ENCODE peak calls at places on chromosomes 3 and 15, in four cellular contexts. Z, T, H and F are unnamed samples.

GRCh38 chr3:139718415-139718814 is 40.6 kb upstream of the NMNAT3 start:
- DNase-seq in Z (peak), T (peak), H (no peak), F (peak)

GRCh38 chr15:70281811-70282307 is 184.1 kb upstream of the TLE3 start:
- DNase-seq in Z (peak), T (no peak), H (peak), F (no peak)

GRCh38 chr15:86872782-86873181 is 793.1 kb downstream of the AGBL1 start:
- DNase-seq in Z (no peak), T (no peak), H (no peak), F (no peak)

GRCh38 chr15:101614001-101614585 is 38.1 kb downstream of the TM2D3 start:
- DNase-seq in Z (no peak), T (no peak), H (no peak), F (no peak)

GRCh38 chr3:142318331-142318730 is 92.9 kb upstream of the GK5 start:
- DNase-seq in Z (peak), T (no peak), H (no peak), F (no peak)

GRCh38 chr3:21013566-21013965 is 737.4 kb downstream of the ZNF385D start:
- DNase-seq in Z (no peak), T (no peak), H (no peak), F (no peak)

GRCh38 chr3:53804697-53805462 is 41.3 kb downstream of the CHDH start:
- DNase-seq in Z (peak), T (no peak), H (peak), F (no peak)

GRCh38 chr3:186109897-186110803 is 1.3 kb upstream of the ETV5 start:
- DNase-seq in Z (peak), T (peak), H (peak), F (peak)

GRCh38 chr15:89772933-89773583 is 3.1 kb upstream of the MESP2 start:
- DNase-seq in Z (peak), T (no peak), H (no peak), F (no peak)

GRCh38 chr15:43440721-43441281 is 52.2 kb downstream of the TP53BP1 start:
- DNase-seq in Z (peak), T (no peak), H (no peak), F (no peak)

GRCh38 chr15:50790778-50791536 is 25.5 kb upstream of the SPPL2A start:
- DNase-seq in Z (no peak), T (no peak), H (no peak), F (no peak)

GRCh38 chr15:38559908-38560307 is 4.7 kb downstream of the RASGRP1 start:
- DNase-seq in Z (no peak), T (no peak), H (no peak), F (no peak)

GRCh38 chr3:134897391-134898131 is 102.5 kb downstream of the EPHB1 start:
- DNase-seq in Z (no peak), T (no peak), H (peak), F (no peak)

GRCh38 chr15:96414875-96415274 is 84.4 kb downstream of the NR2F2 start:
- DNase-seq in Z (no peak), T (no peak), H (no peak), F (no peak)

GRCh38 chr3:100810671-100811070 is 101.4 kb downstream of the TFG start:
- DNase-seq in Z (peak), T (no peak), H (no peak), F (no peak)

GRCh38 chr3:64915778-64916177 is 228.0 kb upstream of the ADAMTS9 start:
- DNase-seq in Z (peak), T (no peak), H (no peak), F (no peak)

GRCh38 chr15:38864827-38865604 is 300.4 kb upstream of the RASGRP1 start:
- DNase-seq in Z (peak), T (no peak), H (no peak), F (no peak)

GRCh38 chr3:192417012-192417411 is 310.3 kb downstream of the FGF12 start:
- DNase-seq in Z (no peak), T (no peak), H (no peak), F (no peak)

GRCh38 chr3:12139111-12139511 is 19.6 kb downstream of the TIMP4 start:
- DNase-seq in Z (peak), T (no peak), H (no peak), F (peak)

GRCh38 chr3:122913539-122914100 is 113.9 kb downstream of the SEMA5B start:
- DNase-seq in Z (no peak), T (no peak), H (no peak), F (no peak)

GRCh38 chr15:100780208-100780800 is 99.3 kb upstream of the ALDH1A3 start:
- DNase-seq in Z (no peak), T (no peak), H (peak), F (no peak)

GRCh38 chr3:30873667-30874066 is 20.8 kb downstream of the GADL1 start:
- DNase-seq in Z (peak), T (no peak), H (no peak), F (no peak)

GRCh38 chr3:187000711-187001151 is 70.4 kb downstream of the ST6GAL1 start:
- DNase-seq in Z (no peak), T (no peak), H (no peak), F (no peak)

GRCh38 chr15:27414168-27414870 is 443.3 kb downstream of the GABRG3 start:
- DNase-seq in Z (no peak), T (no peak), H (no peak), F (no peak)

GRCh38 chr3:114758828-114759709 is 388.0 kb downstream of the ZBTB20 start:
- DNase-seq in Z (peak), T (peak), H (no peak), F (no peak)

GRCh38 chr3:152834354-152835310 is at the start of gene P2RY1:
- DNase-seq in Z (peak), T (peak), H (peak), F (peak)

GRCh38 chr3:152836269-152836668 is 1.3 kb downstream of the P2RY1 start:
- DNase-seq in Z (no peak), T (no peak), H (no peak), F (no peak)

GRCh38 chr3:152832046-152832445 is 2.9 kb upstream of the P2RY1 start:
- DNase-seq in Z (no peak), T (no peak), H (no peak), F (no peak)

GRCh38 chr3:152833089-152833488 is 1.8 kb upstream of the P2RY1 start:
- DNase-seq in Z (no peak), T (no peak), H (no peak), F (no peak)

DNA sequence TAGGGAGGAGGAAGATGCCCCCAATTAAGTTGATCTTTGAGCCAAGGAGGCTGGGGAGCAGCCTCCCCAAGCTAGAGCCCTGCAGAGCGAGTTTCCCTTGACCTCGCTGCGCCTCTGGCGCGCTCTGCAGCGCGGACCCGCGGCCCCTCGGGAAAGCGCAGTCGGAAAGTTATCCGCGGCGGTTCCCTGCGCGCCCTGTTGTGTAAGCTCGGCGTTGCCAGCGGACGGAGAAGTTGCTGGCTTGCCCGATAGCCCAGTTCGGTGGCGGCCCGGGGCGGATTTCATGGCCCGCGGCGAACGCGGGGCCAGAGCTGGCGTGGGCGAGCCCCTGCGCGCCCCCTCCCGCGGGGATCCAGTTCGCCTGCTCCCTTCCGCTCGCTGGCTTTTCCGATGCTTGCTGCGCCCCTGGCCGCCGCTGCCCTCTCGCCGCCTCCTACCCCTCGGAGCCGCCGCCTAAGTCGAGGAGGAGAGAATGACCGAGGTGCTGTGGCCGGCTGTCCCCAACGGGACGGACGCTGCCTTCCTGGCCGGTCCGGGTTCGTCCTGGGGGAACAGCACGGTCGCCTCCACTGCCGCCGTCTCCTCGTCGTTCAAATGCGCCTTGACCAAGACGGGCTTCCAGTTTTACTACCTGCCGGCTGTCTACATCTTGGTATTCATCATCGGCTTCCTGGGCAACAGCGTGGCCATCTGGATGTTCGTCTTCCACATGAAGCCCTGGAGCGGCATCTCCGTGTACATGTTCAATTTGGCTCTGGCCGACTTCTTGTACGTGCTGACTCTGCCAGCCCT is 576 bp downstream of the P2RY1 start:
- DNase-seq in Z (peak), T (peak), H (peak), F (peak)
- TF ChIP-seq CTCF in Z (no peak), T (no peak), H (peak), F (no peak)

GRCh38 chr15:77311618-77312398 is 108.1 kb downstream of the PEAK1 start:
- DNase-seq in Z (no peak), T (no peak), H (no peak), F (no peak)
- TF ChIP-seq CTCF in Z (no peak), T (no peak), H (no peak), F (no peak)

DNA sequence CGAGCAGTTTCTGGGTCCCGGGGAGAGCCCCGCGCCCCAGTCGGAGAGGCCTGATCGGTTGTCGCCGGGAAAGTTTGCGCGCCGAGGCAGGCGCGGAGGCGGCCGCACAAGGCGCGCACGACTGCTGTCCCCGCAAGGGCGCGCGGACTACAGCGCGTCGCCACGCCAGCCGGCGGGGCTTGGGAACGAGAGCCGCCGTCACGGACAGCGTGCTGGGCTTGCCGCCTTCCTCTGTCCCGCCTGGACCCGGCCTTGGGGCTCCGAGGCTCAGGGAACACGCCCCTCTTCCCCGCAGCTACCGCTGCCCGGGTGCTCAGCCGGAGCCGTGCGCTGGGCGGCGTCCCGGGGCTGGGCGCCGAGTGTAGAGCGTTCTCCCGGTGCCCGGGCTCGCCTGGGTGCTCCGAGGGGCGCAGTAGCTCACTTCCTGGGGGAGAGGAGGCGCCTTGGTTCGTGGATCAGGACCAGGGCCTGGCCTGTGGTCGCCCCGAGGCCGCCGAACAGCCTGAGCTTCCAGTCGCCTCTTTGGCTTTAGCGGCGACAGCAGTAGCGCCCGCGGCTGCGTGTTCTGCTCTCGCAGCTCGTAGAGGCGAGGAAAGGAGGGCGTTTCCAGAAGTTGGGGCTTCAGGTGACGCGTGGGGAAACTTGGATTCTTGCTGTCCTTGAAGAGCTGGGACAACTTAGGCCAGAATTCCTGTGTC is 226.6 kb upstream of the C2CD4B start:
- DNase-seq in Z (peak), T (peak), H (peak), F (peak)
- TF ChIP-seq CTCF in Z (peak), T (no peak), H (peak), F (no peak)

GRCh38 chr15:78438595-78439285 is 724 bp downstream of the IREB2 start:
- DNase-seq in Z (no peak), T (no peak), H (no peak), F (peak)
- TF ChIP-seq CTCF in Z (peak), T (no peak), H (peak), F (no peak)

DNA sequence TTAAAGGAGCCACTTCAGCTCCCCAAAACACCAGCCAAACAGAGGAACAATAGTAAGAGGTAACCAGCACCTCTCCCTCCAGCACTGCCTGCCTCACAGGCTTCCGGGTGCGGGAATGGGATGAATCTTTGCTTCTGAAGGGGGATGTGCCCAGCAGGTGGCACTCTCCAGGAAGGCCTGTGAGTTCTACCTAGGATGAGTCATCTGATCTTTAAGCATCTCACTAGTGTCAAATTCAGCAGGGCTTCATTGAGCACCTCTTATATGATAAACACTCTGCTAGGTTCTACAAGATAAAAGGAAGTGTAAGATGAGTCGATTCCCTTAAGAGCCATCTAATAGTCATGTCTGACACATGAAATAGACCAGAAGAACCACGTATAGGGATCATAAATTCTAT is 237.4 kb upstream of the UMPS start:
- DNase-seq in Z (peak), T (peak), H (no peak), F (peak)
- TF ChIP-seq CTCF in Z (peak), T (peak), H (peak), F (no peak)

DNA sequence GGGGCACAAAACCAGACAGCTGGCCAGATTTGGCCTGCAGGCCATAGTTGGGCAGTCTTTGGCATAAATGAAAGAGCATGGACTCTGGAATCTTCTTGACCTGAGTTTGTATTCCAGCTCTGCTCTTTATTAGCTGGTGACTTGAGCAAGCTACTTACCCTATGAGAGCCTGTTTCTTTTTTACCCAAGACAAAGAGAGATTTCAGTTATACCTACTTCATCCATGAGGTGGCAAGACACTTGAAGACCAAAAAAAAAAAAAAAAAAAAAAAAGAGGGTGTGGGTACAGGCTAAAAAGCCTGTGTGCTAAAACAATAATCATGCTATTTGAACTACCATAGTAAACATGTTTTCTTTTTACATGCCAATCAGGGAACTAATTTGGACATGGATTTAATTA is 109.0 kb upstream of the FHIT start:
- DNase-seq in Z (no peak), T (no peak), H (no peak), F (no peak)
- TF ChIP-seq CTCF in Z (no peak), T (no peak), H (no peak), F (peak)

DNA sequence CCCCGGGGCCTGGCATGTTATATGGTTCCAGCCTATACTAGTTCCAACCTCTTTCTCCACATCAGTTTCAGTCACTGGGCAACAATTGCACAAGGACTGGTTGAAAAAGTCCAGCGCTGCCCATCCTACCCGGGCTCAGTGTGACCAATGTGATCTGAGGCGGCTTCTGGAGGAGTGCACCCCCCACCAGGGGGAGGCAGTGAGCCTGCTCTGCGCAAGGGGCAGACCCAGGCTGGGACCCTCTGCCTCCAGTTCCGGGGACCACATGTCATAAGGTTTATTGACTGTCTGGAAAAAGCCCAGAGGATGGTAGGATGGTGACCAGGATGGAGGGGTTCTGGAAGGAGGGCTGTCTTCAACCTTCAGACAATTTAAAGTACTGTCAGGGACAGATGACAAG is 25.6 kb upstream of the NR2E3 start:
- DNase-seq in Z (no peak), T (no peak), H (no peak), F (no peak)
- TF ChIP-seq CTCF in Z (peak), T (no peak), H (peak), F (peak)

DNA sequence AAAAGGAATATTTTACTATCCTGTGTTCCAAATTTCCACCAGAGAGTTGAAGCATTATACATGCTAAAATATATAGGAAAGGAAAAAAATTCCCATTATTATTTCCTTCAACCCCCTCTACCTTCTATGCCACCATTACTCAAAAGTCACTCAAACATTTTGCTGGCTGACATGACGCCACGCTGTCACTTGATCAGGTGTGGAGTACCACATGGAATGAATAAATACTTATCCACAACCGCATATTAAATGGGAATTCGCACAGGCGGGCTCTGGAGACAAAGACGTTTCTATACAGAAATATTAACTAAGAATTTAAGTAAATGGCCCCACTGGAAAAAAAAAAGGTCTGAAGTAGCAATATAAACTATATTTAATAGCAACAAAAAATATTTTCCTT is 266.4 kb downstream of the FOXP1 start:
- DNase-seq in Z (no peak), T (no peak), H (no peak), F (no peak)
- TF ChIP-seq CTCF in Z (no peak), T (no peak), H (no peak), F (no peak)

GRCh38 chr3:171218069-171218468 is 191.5 kb upstream of the SLC2A2 start:
- DNase-seq in Z (no peak), T (no peak), H (no peak), F (no peak)
- TF ChIP-seq CTCF in Z (no peak), T (no peak), H (no peak), F (no peak)